ENCODE peak calls at places on chromosomes 12 and 14, in four cellular contexts. A, K, O and E are unnamed samples.

GRCh38 chr14:73462078-73462715 is 3.9 kb upstream of the NUMB start:
- DNase-seq in A (no peak), K (peak; percentile 43), O (no peak), E (no peak)

GRCh38 chr14:22898302-22898894 is 15.4 kb downstream of the REM2 start:
- DNase-seq in A (peak; percentile 63), K (peak; percentile 88), O (no peak), E (no peak)

GRCh38 chr14:50410016-50410530 is 13.4 kb upstream of the CDKL1 start:
- DNase-seq in O (no peak), A (no peak), K (no peak), E (no peak)

GRCh38 chr14:70188608-70189540 is at the start of gene SLC8A3:
- DNase-seq in K (peak; percentile 37), O (no peak), A (peak; percentile 43), E (peak; percentile 82)

GRCh38 chr12:111429760-111430417 is 24.2 kb downstream of the SH2B3 start:
- DNase-seq in K (no peak), A (no peak), O (no peak), E (no peak)

GRCh38 chr14:55416866-55417265 is 5.2 kb upstream of the ATG14 start:
- DNase-seq in K (no peak), O (no peak), A (no peak), E (no peak)

GRCh38 chr12:109567967-109568366 is 5.3 kb downstream of the MMAB start:
- DNase-seq in A (no peak), O (no peak), K (no peak), E (no peak)

GRCh38 chr12:131700271-131700670 is 10.6 kb upstream of the SFSWAP start:
- DNase-seq in A (no peak), O (no peak), K (no peak), E (no peak)

GRCh38 chr12:42756841-42757661 is 167.5 kb upstream of the PRICKLE1 start:
- DNase-seq in O (peak; percentile 97), K (peak; percentile 91), A (peak; percentile 29), E (no peak)

GRCh38 chr12:121755591-121755990 is 37.9 kb downstream of the RHOF start:
- DNase-seq in O (no peak), A (no peak), K (no peak), E (no peak)

GRCh38 chr12:132238487-132239248 is 90.7 kb downstream of the GALNT9 start:
- DNase-seq in A (no peak), K (no peak), O (no peak), E (no peak)

GRCh38 chr14:92939699-92940098 is 16.7 kb downstream of the CHGA start:
- DNase-seq in O (no peak), A (no peak), K (no peak), E (no peak)

GRCh38 chr12:108681317-108681716 is 47.6 kb upstream of the SELPLG start:
- DNase-seq in O (no peak), A (no peak), K (no peak), E (no peak)

GRCh38 chr12:10363922-10364838 is 25.7 kb downstream of the KLRK1 start:
- DNase-seq in O (no peak), K (peak; percentile 41), A (peak; percentile 20), E (peak; percentile 51)

GRCh38 chr12:65164774-65165173 is 4.6 kb upstream of the LEMD3 start:
- DNase-seq in K (no peak), A (no peak), O (no peak), E (no peak)

GRCh38 chr12:126747530-126748149 is 1519.3 kb upstream of the TMEM132C start:
- DNase-seq in K (no peak), A (no peak), O (no peak), E (peak; percentile 41)

GRCh38 chr14:28609228-28609828 is 157.3 kb upstream of the FOXG1 start:
- DNase-seq in A (no peak), O (peak; percentile 34), K (peak; percentile 1), E (no peak)

GRCh38 chr12:120249875-120250795 is 15.4 kb downstream of the PXN start:
- DNase-seq in A (no peak), K (no peak), O (no peak), E (peak; percentile 41)

GRCh38 chr12:116916714-116917114 is 6.0 kb downstream of the FBXW8 start:
- DNase-seq in A (peak; percentile 31), K (peak; percentile 84), O (peak; percentile 53), E (peak; percentile 61)

GRCh38 chr12:109716512-109717389 is 3.1 kb downstream of the FAM222A start:
- DNase-seq in K (peak; percentile 12), A (no peak), O (no peak), E (no peak)

GRCh38 chr12:18479266-18479665 is 217.9 kb downstream of the PIK3C2G start:
- DNase-seq in A (no peak), K (no peak), O (no peak), E (no peak)

GRCh38 chr12:11886339-11886738 is 184.4 kb upstream of the BCL2L14 start:
- DNase-seq in O (no peak), A (no peak), K (no peak), E (no peak)

GRCh38 chr14:37857774-37858266 is 262.4 kb downstream of the TTC6 start:
- DNase-seq in K (no peak), O (no peak), A (no peak), E (no peak)

GRCh38 chr12:85191-85666 is 18.7 kb downstream of the IQSEC3 start:
- DNase-seq in O (no peak), K (no peak), A (no peak), E (no peak)

GRCh38 chr12:122155705-122156104 is 18.3 kb downstream of the IL31 start:
- DNase-seq in O (no peak), K (no peak), A (no peak), E (no peak)